ENCODE peak calls at places on chromosome 19, in ten cellular contexts. Y is H54; M is iris pigment epithelial cell; W is T-helper 9 cell; V is RCC 7860; J is activated naive CD8-positive, alpha-beta T cell treated with anti-CD3 and anti-CD28 coated beads, Interleukin-2, amount 50 U/mL, for 24 hours; K is KG1; G is AG09319; N is fibroblast of villous mesenchyme; B is HT1080. T is an unnamed sample.

GRCh38 chr19:46226438-46226973 is 3.0 kb upstream of the IGFL1 start:
- DNase-seq in Y (no peak), M (no peak), W (no peak), V (no peak), J (no peak), K (no peak), G (no peak), N (no peak), B (no peak), T (no peak)

GRCh38 chr19:33797821-33798633 is 1.4 kb downstream of the KCTD15 start:
- DNase-seq in Y (no peak), M (peak; percentile 74), W (peak; percentile 18), V (no peak), J (peak; percentile 38), K (no peak), G (no peak), N (peak; percentile 64), B (no peak), T (no peak)

GRCh38 chr19:42246869-42247630 is 4.6 kb upstream of the GSK3A start:
- DNase-seq in Y (no peak), M (no peak), W (no peak), V (no peak), J (no peak), K (no peak), G (no peak), N (no peak), B (no peak), T (no peak)

GRCh38 chr19:13208131-13208963 is 58.1 kb downstream of the IER2 start:
- DNase-seq in Y (no peak), M (peak; percentile 66), W (peak; percentile 36), V (no peak), J (peak; percentile 74), K (peak; percentile 51), G (peak; percentile 65), N (peak; percentile 52), B (peak; percentile 44), T (peak; percentile 10)

GRCh38 chr19:32876236-32876918 is 6.8 kb upstream of the SLC7A9 start:
- DNase-seq in Y (peak; percentile 52), M (no peak), W (no peak), V (no peak), J (no peak), K (no peak), G (no peak), N (no peak), B (no peak), T (no peak)

GRCh38 chr19:812049-812816 is 9.5 kb downstream of the PLPPR3 start:
- DNase-seq in Y (no peak), M (no peak), W (no peak), V (no peak), J (no peak), K (no peak), G (no peak), N (no peak), B (no peak), T (no peak)

GRCh38 chr19:29660835-29661234 is 4.4 kb upstream of the PLEKHF1 start:
- DNase-seq in Y (no peak), M (peak; percentile 15), W (no peak), V (no peak), J (peak; percentile 59), K (no peak), G (no peak), N (no peak), B (no peak), T (no peak)

GRCh38 chr19:49212302-49212701 is 54.7 kb downstream of the TRPM4 start:
- DNase-seq in Y (no peak), M (peak; percentile 41), W (no peak), V (no peak), J (no peak), K (no peak), G (no peak), N (no peak), B (no peak), T (no peak)

GRCh38 chr19:54421521-54421920 is 6.3 kb downstream of the TTYH1 start:
- DNase-seq in Y (no peak), M (no peak), W (no peak), V (no peak), J (no peak), K (no peak), G (no peak), N (no peak), B (no peak), T (no peak)

GRCh38 chr19:18586311-18586710 is 2.3 kb upstream of the REX1BD start:
- DNase-seq in Y (no peak), M (no peak), W (no peak), V (no peak), J (no peak), K (no peak), G (no peak), N (no peak), B (no peak), T (no peak)

GRCh38 chr19:11091343-11092153 is 2.3 kb downstream of the LDLR start:
- DNase-seq in Y (peak; percentile 49), M (peak; percentile 91), W (peak; percentile 55), V (peak; percentile 96), J (peak; percentile 47), K (no peak), G (peak; percentile 46), N (peak; percentile 97), B (peak; percentile 99), T (peak; percentile 63)

GRCh38 chr19:4557186-4557970 is 2.1 kb downstream of the SEMA6B start:
- DNase-seq in Y (no peak), M (no peak), W (no peak), V (no peak), J (peak; percentile 49), K (no peak), G (no peak), N (no peak), B (no peak), T (no peak)

GRCh38 chr19:3785938-3786824 is at the start of gene MATK:
- DNase-seq in Y (no peak), M (no peak), W (no peak), V (no peak), J (peak; percentile 44), K (peak; percentile 41), G (no peak), N (no peak), B (no peak), T (no peak)

GRCh38 chr19:14404322-14404721 is 14.8 kb downstream of the DDX39A start:
- DNase-seq in Y (no peak), M (no peak), W (no peak), V (no peak), J (no peak), K (no peak), G (no peak), N (no peak), B (no peak), T (no peak)

GRCh38 chr19:46466536-46467199 is 4.7 kb downstream of the PNMA8A start:
- DNase-seq in Y (peak; percentile 62), M (peak; percentile 92), W (no peak), V (no peak), J (no peak), K (no peak), G (no peak), N (peak; percentile 76), B (peak; percentile 66), T (peak; percentile 37)

GRCh38 chr19:15555759-15556633 is 47.7 kb downstream of the CYP4F22 start:
- DNase-seq in Y (peak; percentile 95), M (peak; percentile 95), W (peak; percentile 99), V (peak; percentile 66), J (peak; percentile 99), K (peak; percentile 90), G (peak; percentile 66), N (peak; percentile 93), B (peak; percentile 73), T (peak; percentile 59)

GRCh38 chr19:6070179-6071102 is 39.9 kb downstream of the RFX2 start:
- DNase-seq in Y (no peak), M (no peak), W (no peak), V (no peak), J (no peak), K (no peak), G (no peak), N (no peak), B (no peak), T (no peak)

GRCh38 chr19:16951529-16951928 is 62.7 kb downstream of the F2RL3 start:
- DNase-seq in Y (peak; percentile 65), M (no peak), W (no peak), V (peak; percentile 26), J (no peak), K (no peak), G (no peak), N (no peak), B (peak; percentile 74), T (no peak)

GRCh38 chr19:49793561-49793840 is 19.6 kb downstream of the FUZ start:
- DNase-seq in Y (peak; percentile 74), M (no peak), W (no peak), V (peak; percentile 68), J (peak; percentile 27), K (no peak), G (no peak), N (no peak), B (peak; percentile 78), T (no peak)

GRCh38 chr19:47541507-47541906 is 26.6 kb upstream of the NAPA start:
- DNase-seq in Y (no peak), M (no peak), W (peak; percentile 32), V (peak; percentile 4), J (peak; percentile 22), K (no peak), G (no peak), N (peak; percentile 80), B (no peak), T (no peak)

GRCh38 chr19:16739546-16739945 is 19.9 kb downstream of the NWD1 start:
- DNase-seq in Y (no peak), M (no peak), W (no peak), V (no peak), J (no peak), K (no peak), G (no peak), N (no peak), B (no peak), T (no peak)

GRCh38 chr19:1360818-1361461 is 22.8 kb upstream of the NDUFS7 start:
- DNase-seq in Y (peak; percentile 36), M (peak; percentile 73), W (no peak), V (peak; percentile 28), J (no peak), K (no peak), G (peak; percentile 62), N (peak; percentile 91), B (no peak), T (peak; percentile 37)

GRCh38 chr19:8580710-8581281 is 3.6 kb upstream of the MYO1F start:
- DNase-seq in Y (peak; percentile 71), M (peak; percentile 62), W (peak; percentile 85), V (peak; percentile 55), J (peak; percentile 86), K (peak; percentile 49), G (peak; percentile 38), N (peak; percentile 73), B (peak; percentile 71), T (no peak)

GRCh38 chr19:38267780-38268430 is 3.5 kb downstream of the SPINT2 start:
- DNase-seq in Y (no peak), M (no peak), W (no peak), V (no peak), J (no peak), K (no peak), G (no peak), N (no peak), B (no peak), T (no peak)

GRCh38 chr19:35037716-35038622 is 3.6 kb upstream of the HPN start:
- DNase-seq in Y (no peak), M (no peak), W (no peak), V (peak; percentile 15), J (no peak), K (no peak), G (no peak), N (no peak), B (no peak), T (no peak)

GRCh38 chr19:35776102-35776788 is 881 bp downstream of the ARHGAP33 start:
- DNase-seq in Y (no peak), M (no peak), W (no peak), V (no peak), J (no peak), K (no peak), G (no peak), N (no peak), B (no peak), T (no peak)

GRCh38 chr19:14439014-14439413 is 5.9 kb downstream of the PKN1 start:
- DNase-seq in Y (no peak), M (no peak), W (no peak), V (no peak), J (no peak), K (peak; percentile 53), G (no peak), N (no peak), B (no peak), T (no peak)

GRCh38 chr19:20928371-20928770 is 5.3 kb downstream of the ZNF85 start:
- DNase-seq in Y (peak; percentile 3), M (peak; percentile 82), W (no peak), V (no peak), J (no peak), K (no peak), G (no peak), N (peak; percentile 41), B (peak; percentile 44), T (peak; percentile 50)

T was measured in AG04449.